ENCODE peak calls at places on chromosomes 5 and 9, in six cellular contexts. K is AG09309; B is stimulated activated CD4-positive, alpha-beta T cell treated with anti-CD3 and anti-CD28 coated beads, TNF-alpha, amount 100 ng/mL, for 48 hours; M is smooth muscle cell of the brain vasculature; Z is AG20443; H is substantia nigra. V is an unnamed sample.

GRCh38 chr9:27503623-27504022 is 20.5 kb upstream of the IFNK start:
- DNase-seq in K (no peak), B (no peak), M (no peak), Z (no peak), H (no peak), V (no peak)

GRCh38 chr5:32138839-32139493 is 35.2 kb downstream of the GOLPH3 start:
- DNase-seq in K (no peak), B (peak), M (no peak), Z (no peak), H (no peak), V (no peak)

GRCh38 chr9:123655681-123656423 is 274.1 kb downstream of the DENND1A start:
- DNase-seq in K (no peak), B (no peak), M (no peak), Z (no peak), H (no peak), V (no peak)

GRCh38 chr5:1799110-1799601 is 481 bp downstream of the MRPL36 start:
- DNase-seq in K (no peak), B (no peak), M (no peak), Z (peak), H (no peak), V (no peak)

GRCh38 chr5:93581738-93582414 is 857 bp upstream of the NR2F1-AS1 start:
- DNase-seq in K (peak), B (no peak), M (no peak), Z (no peak), H (no peak), V (peak)

GRCh38 chr9:125932012-125932411 is 184.8 kb downstream of the PBX3 start:
- DNase-seq in K (peak), B (no peak), M (peak), Z (peak), H (no peak), V (no peak)

GRCh38 chr5:110106750-110107149 is 417.0 kb downstream of the MAN2A1 start:
- DNase-seq in K (no peak), B (no peak), M (no peak), Z (no peak), H (no peak), V (no peak)

GRCh38 chr5:178790371-178790770 is 59.9 kb upstream of the ZNF354A start:
- DNase-seq in K (no peak), B (no peak), M (no peak), Z (no peak), H (no peak), V (no peak)

GRCh38 chr5:143501176-143501840 is 97.8 kb upstream of the NR3C1 start:
- DNase-seq in K (peak), B (no peak), M (no peak), Z (peak), H (no peak), V (no peak)

GRCh38 chr9:93698140-93698908 is 121.9 kb downstream of the PHF2 start:
- DNase-seq in K (no peak), B (no peak), M (no peak), Z (no peak), H (no peak), V (no peak)

GRCh38 chr5:82319192-82319591 is 41.0 kb upstream of the RPS23 start:
- DNase-seq in K (no peak), B (no peak), M (no peak), Z (no peak), H (no peak), V (no peak)

GRCh38 chr5:107248065-107248695 is 422.6 kb downstream of the EFNA5 start:
- DNase-seq in K (no peak), B (peak), M (peak), Z (peak), H (peak), V (no peak)

GRCh38 chr5:53820802-53821171 is 260.3 kb downstream of the NDUFS4 start:
- DNase-seq in K (no peak), B (no peak), M (no peak), Z (no peak), H (no peak), V (no peak)

V was measured in NCI-H774.